ENCODE peak calls at places on chromosome 18, in four cellular contexts. N is GM23338, L is fibroblast of lung, H is Panc1. A is an unnamed sample.

GRCh38 chr18:8996771-8997432 is 105.6 kb upstream of the NDUFV2 start:
- DNase-seq in L (no peak), H (no peak), N (no peak), A (no peak)

GRCh38 chr18:7626922-7627440 is 59.9 kb downstream of the PTPRM start:
- DNase-seq in N (peak), L (peak), H (no peak), A (no peak)

GRCh38 chr18:61901334-61901986 is 8.7 kb upstream of the RNF152 start:
- DNase-seq in L (peak), H (peak), N (peak), A (no peak)

GRCh38 chr18:9321017-9321452 is 13.5 kb upstream of the TWSG1 start:
- DNase-seq in L (peak), H (no peak), N (no peak), A (no peak)

GRCh38 chr18:57898506-57899124 is 95.5 kb upstream of the ATP8B1 start:
- DNase-seq in L (peak), N (no peak), H (no peak), A (peak)

GRCh38 chr18:56233595-56233994 is 404.8 kb downstream of the TXNL1 start:
- DNase-seq in L (peak), N (no peak), H (no peak), A (peak)

GRCh38 chr18:42068030-42068429 is 113.0 kb downstream of the PIK3C3 start:
- DNase-seq in N (no peak), H (no peak), L (no peak), A (no peak)

GRCh38 chr18:48814490-48815181 is 136.1 kb downstream of the SMAD7 start:
- DNase-seq in L (no peak), H (no peak), N (no peak), A (no peak)

GRCh38 chr18:54388203-54389142 is 30.8 kb downstream of the C18orf54 start:
- DNase-seq in N (peak), H (peak), L (peak), A (peak)

GRCh38 chr18:58484989-58485962 is 143.6 kb downstream of the ALPK2 start:
- DNase-seq in H (no peak), N (peak), L (no peak), A (no peak)

GRCh38 chr18:39675358-39675757 is 2109.8 kb upstream of the CELF4 start:
- DNase-seq in H (no peak), L (peak), N (no peak), A (no peak)

GRCh38 chr18:32730620-32731021 is 42.2 kb downstream of the KLHL14 start:
- DNase-seq in N (no peak), H (peak), L (peak), A (no peak)

GRCh38 chr18:702957-703659 is 9.3 kb downstream of the ENOSF1 start:
- DNase-seq in L (peak), N (no peak), H (peak), A (peak)

GRCh38 chr18:76450912-76451421 is 44.1 kb downstream of the ZNF516 start:
- DNase-seq in N (peak), L (peak), H (no peak), A (no peak)

GRCh38 chr18:59823611-59824195 is 76.1 kb upstream of the PMAIP1 start:
- DNase-seq in L (peak), H (peak), N (peak), A (peak)

GRCh38 chr18:47754311-47755101 is 176.0 kb downstream of the SMAD2 start:
- DNase-seq in H (no peak), L (no peak), N (peak), A (no peak)
- TF ChIP-seq CTCF in H (peak), L (peak), N (peak), A (peak)

DNA sequence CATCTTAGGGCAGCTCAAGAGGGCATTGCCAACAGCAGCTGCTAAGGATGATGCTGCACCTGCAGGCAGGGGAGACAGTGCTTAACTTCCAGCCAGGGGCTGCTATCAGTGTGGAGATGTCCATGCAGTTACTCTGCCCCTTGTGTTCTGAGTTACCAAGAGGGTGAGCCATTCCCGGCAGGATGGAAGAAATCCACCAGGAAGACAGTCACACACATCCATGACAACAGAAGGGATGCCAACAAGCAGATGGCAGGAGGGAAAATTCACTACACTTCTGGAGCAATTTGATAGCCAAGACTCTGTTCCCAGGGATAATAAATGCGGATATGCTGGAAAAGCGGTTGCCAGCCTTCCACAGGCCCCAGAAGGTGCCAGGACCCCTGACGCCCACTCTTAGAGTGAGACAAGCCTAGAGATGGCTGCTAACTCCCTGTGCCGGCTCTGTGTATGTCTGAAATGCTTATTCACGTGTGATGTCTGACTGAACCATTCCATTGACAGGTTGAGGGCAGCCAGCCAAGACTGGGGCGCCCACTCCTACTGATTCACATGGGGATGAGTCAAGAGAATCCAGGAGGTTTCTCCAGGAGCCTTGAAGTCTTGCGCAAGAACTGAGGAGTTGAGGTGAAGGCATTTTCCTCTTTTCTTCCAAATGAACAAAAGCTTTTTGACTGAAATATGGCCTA is 24.5 kb downstream of the LOXHD1 start:
- DNase-seq in L (peak), H (peak), N (no peak), A (no peak)
- TF ChIP-seq CTCF in L (no peak), H (no peak), N (no peak), A (no peak)

DNA sequence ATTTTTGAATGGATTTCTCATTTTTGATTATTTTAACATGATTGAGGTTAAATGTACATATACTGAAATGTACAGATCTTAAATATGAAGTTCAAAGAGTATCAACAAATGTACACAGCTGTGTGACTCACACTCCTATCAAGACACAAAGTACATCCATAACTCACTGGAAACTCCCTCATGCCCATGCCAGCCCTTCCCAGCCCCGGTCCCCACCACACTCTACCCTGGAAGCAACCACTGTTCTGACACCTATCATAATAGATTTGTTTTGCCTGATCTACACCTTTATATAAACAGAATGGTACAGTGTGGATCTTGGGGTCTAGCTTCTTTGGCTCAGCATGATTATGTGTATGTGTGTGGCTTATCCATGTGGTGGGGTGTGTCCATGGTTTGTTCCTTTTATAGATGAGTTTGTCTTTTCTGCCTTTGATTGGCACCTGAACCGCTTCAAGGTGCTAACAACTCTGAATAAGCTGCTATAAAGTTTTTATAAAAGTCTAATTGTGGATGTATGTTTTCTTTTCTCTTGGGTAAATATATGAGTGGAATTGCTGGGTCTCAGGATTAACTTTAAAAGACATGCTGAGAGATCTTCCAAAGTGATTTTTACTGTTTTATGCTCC is 258.5 kb downstream of the SETBP1 start:
- DNase-seq in N (no peak), H (no peak), L (no peak), A (no peak)
- TF ChIP-seq CTCF in N (no peak), H (no peak), L (no peak), A (no peak)

GRCh38 chr18:64663086-64663485 is 514.2 kb upstream of the LINC00305 start:
- DNase-seq in N (no peak), H (no peak), L (no peak), A (no peak)

GRCh38 chr18:64668563-64668962 is 519.7 kb upstream of the LINC00305 start:
- DNase-seq in L (no peak), H (no peak), N (no peak), A (no peak)
- TF ChIP-seq CTCF in L (no peak), H (no peak), N (no peak), A (no peak)

DNA sequence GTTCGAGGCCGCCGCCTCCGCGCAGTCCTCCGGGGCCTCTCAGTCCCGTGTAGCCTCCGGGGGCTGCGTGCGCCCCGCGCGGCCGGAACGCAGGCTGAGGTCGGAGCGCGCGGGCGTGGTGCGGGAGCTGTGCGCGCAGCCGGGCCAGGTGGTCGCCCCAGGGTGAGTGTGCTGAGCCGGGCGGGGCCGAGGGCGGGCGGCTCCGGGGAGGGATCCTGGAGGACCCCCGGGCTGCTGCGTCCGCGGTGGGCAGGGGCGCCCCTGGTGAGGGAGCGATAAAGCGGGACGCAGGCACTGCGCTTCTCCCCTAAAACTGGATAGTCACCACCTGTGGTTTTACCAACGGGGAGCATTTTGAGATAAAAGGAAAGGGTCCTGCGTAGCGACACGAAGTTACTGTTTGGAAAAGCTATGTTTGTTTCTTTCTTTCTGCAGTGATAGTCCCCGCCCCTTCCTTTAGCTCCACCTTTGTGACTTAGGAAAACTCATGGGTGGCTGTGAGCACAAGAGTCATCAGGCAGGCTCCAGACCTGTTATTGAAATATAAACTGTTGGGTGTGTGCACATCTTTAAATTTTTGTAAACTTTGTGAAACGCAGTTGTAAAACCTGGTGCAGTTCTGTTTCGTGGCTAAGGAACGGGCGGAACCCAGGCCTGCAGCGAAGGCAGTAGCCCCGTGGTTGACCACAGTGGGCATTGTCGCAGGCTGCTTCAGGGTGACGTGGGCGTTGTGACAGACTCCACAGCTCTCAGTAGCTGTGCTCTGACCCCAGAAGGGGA is 687 bp downstream of the CTDP1 start:
- DNase-seq in N (peak), H (no peak), L (peak), A (no peak)
- TF ChIP-seq CTCF in N (no peak), H (no peak), L (no peak), A (no peak)

A was measured in AG09319.